ENCODE peak calls at places on chromosomes 2 and 18, in four cellular contexts. O, G, L and N are unnamed samples.
A peak's percentile ranks its signal among the peaks of the same experiment; 100 is the strongest.

GRCh38 chr2:723761-724160 is 46.6 kb upstream of the TMEM18 start:
- DNase-seq in O (no peak), G (no peak), L (no peak), N (no peak)

GRCh38 chr2:133424876-133425275 is 143.4 kb downstream of the NCKAP5 start:
- DNase-seq in G (no peak), L (no peak), O (no peak), N (no peak)

GRCh38 chr2:48146552-48146951 is 240.3 kb upstream of the FBXO11 start:
- DNase-seq in O (no peak), G (no peak), L (no peak), N (peak; percentile 13)

GRCh38 chr18:37254973-37255372 is 310.6 kb downstream of the CELF4 start:
- DNase-seq in L (no peak), O (no peak), G (no peak), N (no peak)

GRCh38 chr2:71685073-71685848 is 231.9 kb downstream of the DYSF start:
- DNase-seq in G (no peak), O (no peak), L (no peak), N (no peak)

GRCh38 chr2:224286923-224287322 is 115.0 kb downstream of the FAM124B start:
- DNase-seq in L (no peak), O (peak; percentile 19), G (no peak), N (no peak)

GRCh38 chr2:224545884-224546644 is 39.1 kb downstream of the CUL3 start:
- DNase-seq in L (no peak), O (no peak), G (no peak), N (no peak)

GRCh38 chr2:100621371-100621910 is 58.6 kb downstream of the PDCL3 start:
- DNase-seq in G (no peak), O (no peak), L (no peak), N (no peak)

GRCh38 chr18:36831139-36831538 is 2.2 kb downstream of the KIAA1328 start:
- DNase-seq in O (no peak), L (no peak), G (no peak), N (no peak)

GRCh38 chr2:10326707-10327594 is 24.2 kb downstream of the HPCAL1 start:
- DNase-seq in O (no peak), L (no peak), G (no peak), N (no peak)

GRCh38 chr2:67221266-67221665 is 175.9 kb upstream of the ETAA1 start:
- DNase-seq in O (no peak), G (no peak), L (no peak), N (no peak)

GRCh38 chr18:57728941-57729511 is 74.1 kb downstream of the ATP8B1 start:
- DNase-seq in L (no peak), G (no peak), O (peak; percentile 21), N (no peak)

GRCh38 chr2:55721601-55722215 is 28.1 kb upstream of the PNPT1 start:
- DNase-seq in L (no peak), O (no peak), G (no peak), N (no peak)

GRCh38 chr2:195407782-195408181 is 249.2 kb upstream of the SLC39A10 start:
- DNase-seq in G (no peak), O (no peak), L (no peak), N (no peak)

GRCh38 chr2:51263921-51264320 is 232.0 kb upstream of the NRXN1 start:
- DNase-seq in O (no peak), G (no peak), L (no peak), N (no peak)

GRCh38 chr2:193581807-193582206 is 1387.1 kb upstream of the TMEFF2 start:
- DNase-seq in G (no peak), O (no peak), L (no peak), N (no peak)

GRCh38 chr2:222318712-222319575 is 20.1 kb upstream of the PAX3 start:
- DNase-seq in G (peak; percentile 77), O (peak; percentile 69), L (no peak), N (peak; percentile 38)

GRCh38 chr2:235300368-235301201 is 193.3 kb upstream of the AGAP1 start:
- DNase-seq in L (no peak), G (no peak), O (no peak), N (no peak)

GRCh38 chr2:210626849-210627248 is 70.5 kb downstream of the CPS1 start:
- DNase-seq in L (no peak), O (no peak), G (peak; percentile 32), N (no peak)

GRCh38 chr2:128536925-128537620 is 218.4 kb upstream of the HS6ST1 start:
- DNase-seq in L (peak; percentile 14), O (no peak), G (no peak), N (peak; percentile 20)

GRCh38 chr2:86298411-86299390 is 38.7 kb downstream of the REEP1 start:
- DNase-seq in G (peak; percentile 37), O (no peak), L (no peak), N (no peak)

GRCh38 chr2:43022896-43023295 is 203.5 kb downstream of the ZFP36L2 start:
- DNase-seq in G (no peak), L (no peak), O (no peak), N (no peak)

GRCh38 chr2:167127135-167127534 is 238.9 kb downstream of the XIRP2 start:
- DNase-seq in G (no peak), O (peak; percentile 4), L (no peak), N (no peak)

GRCh38 chr2:12120281-12121150 is 374.1 kb downstream of the LPIN1 start:
- DNase-seq in O (no peak), G (no peak), L (no peak), N (no peak)

GRCh38 chr2:228549390-228550007 is 368.0 kb upstream of the SPHKAP start:
- DNase-seq in L (no peak), G (no peak), O (no peak), N (no peak)

GRCh38 chr2:25615920-25616319 is 57.5 kb downstream of the DTNB start:
- DNase-seq in L (no peak), G (no peak), O (no peak), N (no peak)

GRCh38 chr2:101679801-101680487 is 17.6 kb upstream of the MAP4K4 start:
- DNase-seq in G (no peak), O (no peak), L (no peak), N (no peak)

GRCh38 chr2:120447122-120447785 is 101.3 kb downstream of the INHBB start:
- DNase-seq in L (no peak), O (no peak), G (no peak), N (no peak)

GRCh38 chr18:38025433-38026038 is 459.9 kb upstream of the CELF4 start:
- DNase-seq in L (no peak), O (no peak), G (no peak), N (no peak)